ENCODE peak calls at places on chromosomes 11 and 22, in four cellular contexts. One of them, this sample, is unnamed.

GRCh38 chr11:119513141-119513805 is 90.3 kb upstream of the THY1 start:
- DNase-seq in HepG2: no peak
- DNase-seq in mammary epithelial cell: no peak
- DNase-seq in fibroblast of lung: no peak
- DNase-seq in this sample: no peak

GRCh38 chr11:35061516-35062440 is 77.2 kb upstream of the CD44 start:
- DNase-seq in mammary epithelial cell: no peak
- DNase-seq in fibroblast of lung: no peak
- DNase-seq in HepG2: no peak
- DNase-seq in this sample: no peak

GRCh38 chr11:4610258-4610935 is 2.4 kb upstream of the TRIM68 start:
- DNase-seq in fibroblast of lung: no peak
- DNase-seq in mammary epithelial cell: no peak
- DNase-seq in HepG2: no peak
- DNase-seq in this sample: no peak

GRCh38 chr11:115194798-115195101 is 309.5 kb downstream of the CADM1 start:
- DNase-seq in mammary epithelial cell: no peak
- DNase-seq in HepG2: no peak
- DNase-seq in fibroblast of lung: no peak
- DNase-seq in this sample: no peak

GRCh38 chr22:50481440-50482106 is at the start of gene ADM2:
- DNase-seq in HepG2: peak
- DNase-seq in mammary epithelial cell: no peak
- DNase-seq in fibroblast of lung: no peak
- DNase-seq in this sample: peak

GRCh38 chr11:114207096-114207495 is 89.1 kb upstream of the NNMT start:
- DNase-seq in fibroblast of lung: no peak
- DNase-seq in HepG2: no peak
- DNase-seq in mammary epithelial cell: no peak
- DNase-seq in this sample: no peak

GRCh38 chr22:49730656-49731055 is 97.0 kb downstream of the BRD1 start:
- DNase-seq in fibroblast of lung: no peak
- DNase-seq in HepG2: no peak
- DNase-seq in mammary epithelial cell: no peak
- DNase-seq in this sample: no peak

GRCh38 chr11:123235117-123235686 is 40.2 kb upstream of the CLMP start:
- DNase-seq in HepG2: peak
- DNase-seq in fibroblast of lung: no peak
- DNase-seq in mammary epithelial cell: no peak
- DNase-seq in this sample: peak

GRCh38 chr22:44942056-44942455 is 67.7 kb downstream of the PHF21B start:
- DNase-seq in HepG2: no peak
- DNase-seq in mammary epithelial cell: no peak
- DNase-seq in fibroblast of lung: no peak
- DNase-seq in this sample: no peak
- TF ChIP-seq EZH2 in HepG2: no peak
- TF ChIP-seq EZH2 in mammary epithelial cell: no peak
- TF ChIP-seq EZH2 in fibroblast of lung: no peak
- TF ChIP-seq EZH2 in this sample: no peak

DNA sequence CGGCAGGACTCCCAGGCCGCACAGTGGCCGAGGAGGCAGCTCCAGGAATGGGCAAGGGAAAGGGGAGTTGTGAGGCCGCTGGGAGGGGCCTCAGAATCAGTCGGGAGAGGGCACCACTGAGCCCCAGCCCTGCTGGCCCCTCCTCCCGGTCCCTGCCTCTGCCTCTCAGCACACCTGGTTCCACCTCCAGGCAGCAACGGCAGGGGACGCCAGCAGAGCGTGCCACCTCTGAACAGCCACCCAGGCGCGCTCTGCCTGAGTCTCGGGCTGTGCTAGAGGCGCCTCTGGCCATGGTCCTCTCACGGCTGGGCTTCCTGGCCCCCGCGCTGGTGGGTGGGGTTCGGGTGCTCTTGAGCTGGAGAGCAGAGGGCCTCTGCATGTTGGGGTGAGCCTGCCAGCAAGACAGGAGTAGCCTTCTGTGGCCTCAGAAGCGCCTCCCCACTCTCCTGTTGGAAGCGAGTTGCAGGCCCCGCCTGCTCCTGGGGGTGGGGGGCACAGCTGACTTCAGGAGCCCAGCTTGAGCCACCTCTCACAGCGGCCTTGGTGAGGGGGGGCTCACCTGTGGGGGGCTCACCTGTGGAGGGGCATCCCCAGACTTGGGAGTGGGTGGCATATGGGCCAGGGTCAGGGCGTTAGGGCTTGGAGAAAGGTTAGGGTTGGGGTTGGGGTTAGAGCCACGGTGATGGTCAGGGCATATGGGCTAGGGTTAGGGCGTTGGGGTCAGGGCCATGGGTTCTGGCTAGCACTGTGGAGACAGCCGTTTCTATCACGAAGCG is 32.8 kb downstream of the MOB2 start:
- DNase-seq in HepG2: peak
- DNase-seq in fibroblast of lung: no peak
- DNase-seq in mammary epithelial cell: no peak
- DNase-seq in this sample: peak
- TF ChIP-seq CTCF in HepG2: peak
- TF ChIP-seq CTCF in fibroblast of lung: no peak
- TF ChIP-seq CTCF in mammary epithelial cell: peak
- TF ChIP-seq CTCF in this sample: peak

GRCh38 chr11:108592591-108593213 is 866 bp downstream of the EXPH5 start:
- DNase-seq in HepG2: no peak
- DNase-seq in mammary epithelial cell: peak
- DNase-seq in fibroblast of lung: peak
- DNase-seq in this sample: peak
- TF ChIP-seq EZH2 in HepG2: no peak
- TF ChIP-seq EZH2 in mammary epithelial cell: no peak
- TF ChIP-seq EZH2 in fibroblast of lung: no peak
- TF ChIP-seq EZH2 in this sample: no peak

GRCh38 chr11:8384199-8384821 is 120.6 kb upstream of the LMO1 start:
- DNase-seq in HepG2: no peak
- DNase-seq in fibroblast of lung: peak
- DNase-seq in mammary epithelial cell: no peak
- DNase-seq in this sample: peak
- TF ChIP-seq CTCF in HepG2: peak
- TF ChIP-seq CTCF in fibroblast of lung: no peak
- TF ChIP-seq CTCF in mammary epithelial cell: no peak
- TF ChIP-seq CTCF in this sample: peak

GRCh38 chr11:44307340-44308099 is 2.4 kb downstream of the ALX4 start:
- DNase-seq in HepG2: no peak
- DNase-seq in fibroblast of lung: no peak
- DNase-seq in mammary epithelial cell: no peak
- DNase-seq in this sample: no peak

GRCh38 chr11:44306469-44307244 is 3.3 kb downstream of the ALX4 start:
- DNase-seq in fibroblast of lung: no peak
- DNase-seq in mammary epithelial cell: no peak
- DNase-seq in HepG2: no peak
- DNase-seq in this sample: no peak

GRCh38 chr11:44305149-44305642 is 4.7 kb downstream of the ALX4 start:
- DNase-seq in mammary epithelial cell: no peak
- DNase-seq in HepG2: no peak
- DNase-seq in fibroblast of lung: no peak
- DNase-seq in this sample: no peak

GRCh38 chr11:44304091-44305084 is 5.6 kb downstream of the ALX4 start:
- DNase-seq in fibroblast of lung: peak
- DNase-seq in HepG2: no peak
- DNase-seq in mammary epithelial cell: no peak
- DNase-seq in this sample: no peak

DNA sequence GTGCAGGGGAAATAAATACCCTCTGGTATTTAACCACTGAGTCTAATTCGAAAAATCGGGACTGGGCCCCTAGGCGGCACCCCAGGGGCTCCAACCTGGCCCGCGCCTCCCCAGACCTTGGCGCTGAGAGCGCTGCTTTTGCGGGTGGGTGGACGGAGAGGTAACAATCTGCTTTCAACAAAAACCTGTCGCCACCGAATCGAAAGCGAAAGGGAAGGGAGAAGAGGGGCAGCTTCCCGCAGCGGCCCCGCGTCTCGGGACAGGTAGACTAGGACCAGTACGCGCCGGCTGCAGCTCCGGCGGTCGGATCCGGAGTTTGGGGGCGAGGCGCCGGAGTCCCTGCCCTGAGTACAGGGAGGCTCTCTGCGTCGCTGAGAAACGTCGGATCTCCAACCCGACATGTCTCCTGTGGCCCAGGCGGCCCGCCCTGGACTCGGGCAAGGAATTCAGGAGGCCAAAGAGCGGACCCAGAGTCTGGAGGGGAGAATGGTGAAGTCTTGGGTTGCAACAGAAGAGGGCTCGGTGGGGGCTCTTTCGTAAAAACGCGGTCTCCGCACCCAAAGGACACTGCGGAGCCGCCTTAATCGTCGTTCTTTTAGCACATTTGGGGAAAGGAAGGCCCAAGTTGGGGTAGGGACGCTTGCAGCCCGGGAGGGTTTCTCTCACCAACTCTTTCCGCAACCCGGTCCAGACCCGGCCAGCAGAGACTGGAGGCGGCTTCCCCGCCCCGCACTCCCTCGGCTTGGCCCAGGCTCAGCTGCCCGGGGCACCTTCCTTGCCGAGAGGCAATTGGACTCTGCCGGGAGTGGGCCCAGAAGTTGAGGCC is 4.1 kb downstream of the ALX4 start:
- DNase-seq in mammary epithelial cell: no peak
- DNase-seq in HepG2: no peak
- DNase-seq in fibroblast of lung: peak
- DNase-seq in this sample: no peak
- TF ChIP-seq EZH2 in mammary epithelial cell: peak
- TF ChIP-seq EZH2 in HepG2: peak
- TF ChIP-seq EZH2 in fibroblast of lung: peak
- TF ChIP-seq EZH2 in this sample: no peak

DNA sequence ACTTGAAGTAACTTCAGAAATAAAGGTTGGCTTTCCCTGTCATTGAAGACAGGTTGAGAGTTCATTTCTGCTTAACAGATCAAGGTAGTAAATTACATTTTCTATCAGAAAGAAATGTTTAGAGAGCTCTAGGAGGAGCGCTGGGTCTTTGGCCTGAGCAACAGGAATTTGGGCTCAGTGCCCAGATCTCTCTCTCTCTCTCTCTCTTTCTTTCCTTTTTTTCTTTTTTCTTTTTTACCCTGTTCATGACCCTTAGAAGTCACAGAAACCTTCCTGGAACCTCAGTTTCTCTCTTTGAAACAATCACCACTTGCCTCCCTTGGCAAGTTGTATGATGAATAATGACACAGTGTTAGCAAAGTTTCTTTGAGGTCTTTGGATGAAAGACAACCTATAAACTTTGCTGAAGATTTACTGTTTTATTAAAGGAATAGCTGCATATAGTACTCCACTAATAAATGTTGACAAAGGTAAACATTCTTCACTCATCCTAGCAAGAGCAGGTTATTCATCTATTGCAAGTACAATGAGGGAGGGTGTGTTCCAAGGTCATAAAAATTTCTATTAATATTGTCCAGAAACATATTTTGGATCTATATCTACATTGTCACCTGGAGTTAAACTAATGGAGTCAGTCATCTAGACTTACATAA is 35.5 kb upstream of the RASSF10 start:
- DNase-seq in mammary epithelial cell: no peak
- DNase-seq in fibroblast of lung: peak
- DNase-seq in HepG2: no peak
- DNase-seq in this sample: no peak
- TF ChIP-seq CTCF in mammary epithelial cell: no peak
- TF ChIP-seq CTCF in fibroblast of lung: no peak
- TF ChIP-seq CTCF in HepG2: no peak
- TF ChIP-seq CTCF in this sample: no peak

DNA sequence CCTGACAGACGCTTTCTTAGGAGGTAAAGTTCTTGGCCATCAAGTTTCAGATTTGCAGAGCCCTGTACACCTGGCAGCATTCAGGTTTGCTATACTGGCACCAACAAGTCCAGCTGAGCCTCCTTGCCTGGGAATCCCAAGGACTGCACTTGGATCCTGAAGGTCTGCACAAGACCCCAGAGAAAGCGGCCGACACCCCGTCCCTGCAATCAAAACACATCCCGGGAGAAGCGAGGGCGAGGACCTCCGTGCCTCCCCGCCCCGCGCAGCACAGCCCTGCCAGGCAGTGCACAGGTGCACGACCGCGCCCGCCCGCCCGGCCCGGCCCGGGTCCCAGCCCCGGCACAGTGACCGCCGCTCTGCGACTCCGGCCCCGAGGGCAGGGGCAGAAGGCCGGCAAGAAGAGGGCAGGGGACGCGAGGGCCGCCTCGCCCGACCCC is 559 bp downstream of the MRTFA start:
- DNase-seq in mammary epithelial cell: no peak
- DNase-seq in HepG2: no peak
- DNase-seq in fibroblast of lung: no peak
- DNase-seq in this sample: no peak
- TF ChIP-seq EZH2 in mammary epithelial cell: no peak
- TF ChIP-seq EZH2 in HepG2: no peak
- TF ChIP-seq EZH2 in fibroblast of lung: no peak
- TF ChIP-seq EZH2 in this sample: no peak

GRCh38 chr11:47269002-47269828 is 718 bp upstream of the MADD start:
- DNase-seq in HepG2: peak
- DNase-seq in mammary epithelial cell: peak
- DNase-seq in fibroblast of lung: peak
- DNase-seq in this sample: peak
- TF ChIP-seq CTCF in HepG2: peak
- TF ChIP-seq CTCF in mammary epithelial cell: no peak
- TF ChIP-seq CTCF in fibroblast of lung: peak
- TF ChIP-seq CTCF in this sample: peak

GRCh38 chr11:133955945-133956421 is 785 bp downstream of the IGSF9B start:
- DNase-seq in HepG2: no peak
- DNase-seq in fibroblast of lung: no peak
- DNase-seq in mammary epithelial cell: no peak
- DNase-seq in this sample: no peak

GRCh38 chr11:133955091-133955846 is 1.5 kb downstream of the IGSF9B start:
- DNase-seq in fibroblast of lung: no peak
- DNase-seq in HepG2: no peak
- DNase-seq in mammary epithelial cell: no peak
- DNase-seq in this sample: no peak

GRCh38 chr11:133952199-133953190 is 4.3 kb downstream of the IGSF9B start:
- DNase-seq in fibroblast of lung: no peak
- DNase-seq in HepG2: no peak
- DNase-seq in mammary epithelial cell: no peak
- DNase-seq in this sample: no peak

GRCh38 chr11:133953571-133953970 is 3.2 kb downstream of the IGSF9B start:
- DNase-seq in HepG2: no peak
- DNase-seq in mammary epithelial cell: no peak
- DNase-seq in fibroblast of lung: no peak
- DNase-seq in this sample: no peak

DNA sequence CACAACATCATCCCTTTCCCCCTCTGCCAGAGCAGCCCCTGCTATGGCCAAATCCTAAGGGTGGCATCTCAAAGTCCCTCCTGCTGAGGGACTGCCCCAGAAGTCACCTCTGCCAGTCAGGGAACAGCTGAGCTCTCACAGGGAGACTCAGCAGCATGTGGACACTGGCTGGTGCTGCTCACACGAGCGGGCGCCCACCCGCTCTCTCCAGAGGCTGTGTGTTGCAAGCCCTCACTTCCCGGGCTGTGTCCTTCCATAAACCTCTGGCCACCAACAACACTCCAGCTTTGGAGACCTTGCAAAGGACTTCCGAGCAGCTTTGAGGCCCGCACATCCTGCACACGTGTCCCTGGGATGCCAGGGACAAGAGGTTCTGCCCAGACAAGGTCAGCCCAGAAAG is 2.8 kb downstream of the IGSF9B start:
- DNase-seq in HepG2: no peak
- DNase-seq in mammary epithelial cell: no peak
- DNase-seq in fibroblast of lung: no peak
- DNase-seq in this sample: no peak
- TF ChIP-seq EZH2 in HepG2: no peak
- TF ChIP-seq EZH2 in mammary epithelial cell: no peak
- TF ChIP-seq EZH2 in fibroblast of lung: no peak
- TF ChIP-seq EZH2 in this sample: no peak

This sample was measured in K562.